ENCODE peak calls at places on chromosomes 2 and 18, in six cellular contexts. F is tibial nerve, T is AG09309, C is uterus, H is AG04450, M is GM10248. A is an unnamed sample.

GRCh38 chr2:232632904-232633412 is 446 bp upstream of the EFHD1 start:
- DNase-seq in F (peak; percentile 35), T (no peak), H (no peak), M (no peak), C (peak; percentile 87), A (no peak)

GRCh38 chr2:146131785-146132184 is 1611.9 kb upstream of the ZEB2 start:
- DNase-seq in H (no peak), M (no peak), F (no peak), T (no peak), C (no peak), A (no peak)

GRCh38 chr2:204024503-204024902 is 87.9 kb downstream of the ICOS start:
- DNase-seq in M (no peak), C (peak; percentile 20), F (peak; percentile 32), T (no peak), H (no peak), A (peak; percentile 40)

GRCh38 chr2:96832751-96833507 is 10.9 kb downstream of the ANKRD23 start:
- DNase-seq in C (peak; percentile 46), M (no peak), H (peak; percentile 11), F (peak; percentile 28), T (no peak), A (peak; percentile 60)

GRCh38 chr2:190405069-190405468 is 3.1 kb upstream of the MFSD6 start:
- DNase-seq in H (no peak), M (no peak), T (no peak), C (no peak), F (no peak), A (no peak)

GRCh38 chr18:12458761-12459160 is 51.0 kb downstream of the PRELID3A start:
- DNase-seq in H (no peak), T (no peak), M (no peak), C (no peak), F (no peak), A (no peak)

GRCh38 chr18:8501044-8501443 is 108.2 kb upstream of the RAB12 start:
- DNase-seq in M (no peak), H (no peak), C (no peak), T (no peak), F (no peak), A (no peak)

GRCh38 chr2:98037666-98038339 is 42.1 kb upstream of the TMEM131 start:
- DNase-seq in F (no peak), T (no peak), H (no peak), M (no peak), C (no peak), A (no peak)

GRCh38 chr2:205885492-205886099 is 200.4 kb downstream of the INO80D start:
- DNase-seq in M (peak; percentile 80), T (peak; percentile 28), F (peak; percentile 92), C (peak; percentile 90), H (peak; percentile 44), A (peak; percentile 93)

GRCh38 chr2:21372654-21373053 is 248.9 kb downstream of the TDRD15 start:
- DNase-seq in F (no peak), H (no peak), C (no peak), T (no peak), M (peak; percentile 12), A (peak; percentile 34)

GRCh38 chr2:38598991-38599295 is 3.8 kb downstream of the HNRNPLL start:
- DNase-seq in F (no peak), T (no peak), H (no peak), M (no peak), C (no peak), A (no peak)

GRCh38 chr2:181656450-181657261 is at the start of gene CERKL:
- DNase-seq in F (no peak), H (no peak), T (no peak), C (no peak), M (peak; percentile 79), A (peak; percentile 43)
- TF ChIP-seq CTCF in F (no peak), H (no peak), T (no peak), C (no peak), M (no peak), A (no peak)

DNA sequence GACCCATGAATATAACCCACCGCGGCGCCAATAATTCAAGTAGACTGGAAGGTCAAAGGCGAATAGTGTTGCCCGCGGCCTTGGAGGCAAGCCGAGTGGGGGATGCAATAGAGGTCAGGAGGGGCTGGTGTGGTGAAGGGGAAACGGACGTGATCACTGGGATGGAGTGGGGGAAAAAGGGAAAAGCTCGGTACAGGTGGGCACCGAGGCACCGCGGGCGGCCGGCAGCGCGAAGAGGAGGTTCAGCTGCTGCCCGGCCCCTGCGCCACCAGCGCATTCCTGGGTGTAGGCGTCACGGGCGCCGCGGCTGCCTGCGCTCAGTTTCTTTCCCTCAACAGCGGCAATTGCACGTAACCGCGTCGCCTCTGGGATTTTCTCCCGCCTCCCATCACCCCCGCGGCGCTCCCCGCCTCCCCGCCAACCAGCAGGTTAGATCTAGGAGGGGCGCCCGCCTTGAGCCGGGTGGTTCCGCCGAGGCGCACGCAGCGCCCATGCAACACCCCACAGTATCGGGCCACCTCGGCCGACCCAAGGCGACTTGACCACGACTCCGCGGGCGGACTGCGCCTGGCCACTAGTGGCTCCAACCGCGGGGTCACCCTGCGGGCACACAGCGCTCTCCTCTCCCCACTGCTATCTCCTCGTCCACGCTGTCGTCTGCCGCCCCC is 1.5 kb downstream of the RND3 start:
- DNase-seq in T (no peak), H (no peak), C (peak; percentile 75), F (peak; percentile 50), M (peak; percentile 10), A (peak; percentile 56)
- TF ChIP-seq CTCF in T (no peak), H (no peak), C (no peak), F (peak; percentile 12), M (no peak), A (no peak)

GRCh38 chr2:43472527-43473194 is 123.2 kb downstream of the THADA start:
- DNase-seq in H (no peak), T (no peak), F (no peak), M (no peak), C (no peak), A (no peak)

GRCh38 chr2:43475922-43476321 is 119.9 kb downstream of the THADA start:
- DNase-seq in F (no peak), M (no peak), H (no peak), T (no peak), C (no peak), A (no peak)

GRCh38 chr2:43473767-43474166 is 122.1 kb downstream of the THADA start:
- DNase-seq in C (no peak), T (no peak), H (no peak), F (no peak), M (no peak), A (no peak)

GRCh38 chr2:43475137-43475846 is 120.5 kb downstream of the THADA start:
- DNase-seq in H (no peak), M (no peak), C (no peak), F (no peak), T (no peak), A (no peak)

DNA sequence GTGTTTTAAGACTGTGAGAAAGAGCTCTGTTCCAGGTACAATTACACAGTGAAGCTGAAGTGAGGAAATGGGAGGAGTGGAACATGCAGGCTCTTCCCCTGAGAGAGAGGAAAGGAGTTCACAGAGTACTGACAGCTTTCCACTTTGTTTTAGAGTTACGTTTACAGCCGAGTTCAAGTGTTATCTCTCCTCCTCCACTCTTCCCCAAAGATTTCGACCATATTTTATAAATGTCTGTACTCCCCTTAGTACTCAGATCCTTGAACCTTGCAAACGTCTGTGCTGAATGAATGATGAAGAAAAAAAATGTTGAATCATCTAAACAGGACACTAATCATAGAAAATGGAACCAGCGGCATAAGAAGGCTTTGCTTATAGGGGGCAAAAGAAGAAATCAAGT is 121.6 kb downstream of the THADA start:
- DNase-seq in F (no peak), T (no peak), C (no peak), H (no peak), M (no peak), A (no peak)
- TF ChIP-seq CTCF in F (no peak), T (no peak), C (no peak), H (no peak), M (no peak), A (no peak)

GRCh38 chr2:75994759-75995158 is 284.0 kb upstream of the GCFC2 start:
- DNase-seq in F (no peak), T (no peak), M (no peak), H (no peak), C (no peak), A (no peak)
- TF ChIP-seq CTCF in F (no peak), T (no peak), M (peak; percentile 6), H (no peak), C (no peak), A (no peak)

DNA sequence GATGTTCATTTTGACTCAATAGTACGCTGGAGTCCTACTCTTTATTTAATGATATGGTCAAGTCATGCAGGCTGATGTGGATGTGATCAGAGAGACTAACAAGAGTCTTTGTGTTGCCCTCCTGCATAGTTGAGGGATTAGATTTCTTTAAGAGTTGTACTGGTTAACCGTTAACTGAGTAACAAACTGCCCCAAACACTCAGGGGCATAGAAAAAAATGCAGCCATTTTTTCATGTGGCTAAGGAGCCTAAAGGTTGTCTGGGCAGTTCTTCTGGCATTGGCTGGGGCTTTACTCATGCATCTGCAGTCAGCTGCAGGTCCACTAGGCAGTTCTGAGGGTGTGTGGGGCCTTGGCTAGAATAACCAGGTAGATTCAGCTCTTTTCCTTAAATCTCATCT is 32.5 kb downstream of the DOCK10 start:
- DNase-seq in H (no peak), C (no peak), T (no peak), M (no peak), F (no peak), A (no peak)
- TF ChIP-seq CTCF in H (no peak), C (no peak), T (no peak), M (no peak), F (no peak), A (no peak)

DNA sequence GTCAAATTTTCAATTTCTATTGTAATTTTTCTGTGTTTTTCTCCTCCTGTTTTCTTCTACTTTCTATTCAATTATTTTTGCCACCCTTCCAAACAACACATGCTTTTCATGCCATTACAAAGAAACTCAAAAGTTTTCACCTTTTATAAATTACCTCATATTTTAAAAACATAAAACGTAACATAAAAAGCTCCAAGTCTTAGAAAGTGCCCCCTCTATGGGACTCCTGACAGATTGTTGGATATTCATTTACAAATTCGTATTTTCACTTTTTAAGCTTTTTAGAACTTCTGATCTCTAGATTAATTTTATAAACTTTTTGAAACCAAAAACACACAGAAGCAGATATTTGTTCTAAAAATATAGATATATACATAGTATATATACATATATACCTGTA is 1.6 kb downstream of the COL5A2 start:
- DNase-seq in C (no peak), H (no peak), F (no peak), T (no peak), M (no peak), A (no peak)
- TF ChIP-seq CTCF in C (peak; percentile 36), H (peak; percentile 59), F (peak; percentile 41), T (peak; percentile 39), M (no peak), A (peak; percentile 45)

GRCh38 chr2:9950521-9951271 is 797 bp upstream of the GRHL1 start:
- DNase-seq in T (no peak), C (peak; percentile 23), F (no peak), M (peak; percentile 73), H (no peak), A (peak; percentile 42)
- TF ChIP-seq CTCF in T (no peak), C (no peak), F (no peak), M (peak; percentile 16), H (no peak), A (no peak)

GRCh38 chr2:165450141-165450540 is 19.4 kb upstream of the CSRNP3 start:
- DNase-seq in H (no peak), F (no peak), M (no peak), C (no peak), T (no peak), A (no peak)
- TF ChIP-seq CTCF in H (no peak), F (no peak), M (no peak), C (no peak), T (no peak), A (no peak)